ENCODE peak calls at places on chromosome 19, in nine cellular contexts. T, G, R, D, O, J, K, P and Z are unnamed samples.

GRCh38 chr19:32363632-32364031 is 18.2 kb downstream of the ZNF507 start:
- DNase-seq in D (no peak), J (no peak), O (no peak), G (no peak), P (no peak), T (no peak), K (no peak), R (peak), Z (no peak)

GRCh38 chr19:38706792-38707511 is 37.3 kb downstream of the CAPN12 start:
- DNase-seq in R (no peak), P (no peak), D (no peak), T (no peak), J (no peak), O (no peak), G (no peak), K (no peak), Z (no peak)

GRCh38 chr19:29202281-29202680 is 10.7 kb downstream of the UQCRFS1 start:
- DNase-seq in J (no peak), O (no peak), P (no peak), R (no peak), K (no peak), D (no peak), G (no peak), T (no peak), Z (no peak)

GRCh38 chr19:49282184-49282583 is 42.8 kb downstream of the SLC6A16 start:
- DNase-seq in P (no peak), O (no peak), R (no peak), G (no peak), K (no peak), J (no peak), T (no peak), D (no peak), Z (no peak)

GRCh38 chr19:14150041-14150769 is 13.8 kb upstream of the ASF1B start:
- DNase-seq in O (no peak), T (no peak), P (no peak), K (peak), D (no peak), J (no peak), R (peak), G (no peak), Z (no peak)

GRCh38 chr19:46378268-46378667 is 31.4 kb downstream of the PPP5C start:
- DNase-seq in J (no peak), K (no peak), P (no peak), O (peak), T (no peak), D (no peak), G (no peak), R (no peak), Z (no peak)

GRCh38 chr19:48987323-48987722 is 5.8 kb downstream of the GYS1 start:
- DNase-seq in D (no peak), O (no peak), P (no peak), R (no peak), K (no peak), T (no peak), G (no peak), J (no peak), Z (no peak)

GRCh38 chr19:32324631-32325215 is 20.7 kb upstream of the ZNF507 start:
- DNase-seq in R (no peak), O (no peak), K (no peak), P (no peak), T (no peak), G (no peak), J (peak), D (no peak), Z (no peak)

GRCh38 chr19:56155124-56155687 is 14.1 kb downstream of the ZNF444 start:
- DNase-seq in J (no peak), P (no peak), R (peak), G (no peak), T (peak), O (no peak), D (no peak), K (no peak), Z (no peak)

GRCh38 chr19:39093761-39094160 is 9.6 kb downstream of the ACP7 start:
- DNase-seq in G (no peak), K (no peak), D (no peak), P (no peak), J (no peak), O (peak), R (no peak), T (no peak), Z (no peak)

GRCh38 chr19:7681336-7682174 is 922 bp downstream of the TRAPPC5 start:
- DNase-seq in D (peak), R (peak), J (peak), G (peak), T (peak), O (peak), K (peak), P (peak), Z (peak)

GRCh38 chr19:49553451-49554271 is 25.9 kb downstream of the RCN3 start:
- DNase-seq in P (no peak), R (peak), T (no peak), D (no peak), K (peak), O (peak), J (peak), G (no peak), Z (no peak)